ENCODE peak calls at places on chromosomes 2 and 18, in five cellular contexts. One of them, this sample, is unnamed.

GRCh38 chr2:37005118-37005868 is 39.0 kb upstream of the STRN start:
- DNase-seq in GM12891: peak
- DNase-seq in GM12878: peak
- DNase-seq in H1: no peak
- DNase-seq in K562: peak
- DNase-seq in this sample: peak

GRCh38 chr2:14459927-14460326 is 172.6 kb upstream of the LRATD1 start:
- DNase-seq in GM12878: no peak
- DNase-seq in K562: no peak
- DNase-seq in GM12891: no peak
- DNase-seq in H1: no peak
- DNase-seq in this sample: no peak

GRCh38 chr18:55458456-55459238 is 129.3 kb downstream of the TCF4 start:
- DNase-seq in K562: peak
- DNase-seq in GM12878: no peak
- DNase-seq in GM12891: no peak
- DNase-seq in H1: no peak
- DNase-seq in this sample: no peak

GRCh38 chr18:39302481-39302880 is 1736.9 kb upstream of the CELF4 start:
- DNase-seq in H1: no peak
- DNase-seq in GM12878: no peak
- DNase-seq in K562: no peak
- DNase-seq in GM12891: no peak
- DNase-seq in this sample: no peak

GRCh38 chr2:41020318-41020717 is 568.4 kb upstream of the SLC8A1 start:
- DNase-seq in GM12878: no peak
- DNase-seq in GM12891: no peak
- DNase-seq in H1: no peak
- DNase-seq in K562: no peak
- DNase-seq in this sample: no peak

GRCh38 chr2:136286423-136286822 is 168.5 kb upstream of the CXCR4 start:
- DNase-seq in H1: no peak
- DNase-seq in GM12891: no peak
- DNase-seq in GM12878: no peak
- DNase-seq in K562: no peak
- DNase-seq in this sample: no peak

GRCh38 chr2:217371681-217372297 is 511.9 kb upstream of the TNP1 start:
- DNase-seq in H1: no peak
- DNase-seq in K562: no peak
- DNase-seq in GM12891: no peak
- DNase-seq in GM12878: no peak
- DNase-seq in this sample: no peak

GRCh38 chr2:128379021-128380005 is 60.6 kb upstream of the HS6ST1 start:
- DNase-seq in GM12878: no peak
- DNase-seq in K562: no peak
- DNase-seq in H1: no peak
- DNase-seq in GM12891: no peak
- DNase-seq in this sample: no peak

GRCh38 chr18:77131652-77132368 is 773 bp downstream of the MBP start:
- DNase-seq in GM12891: peak
- DNase-seq in K562: no peak
- DNase-seq in GM12878: no peak
- DNase-seq in H1: no peak
- DNase-seq in this sample: no peak

GRCh38 chr2:190657474-190658252 is 8.8 kb downstream of the NAB1 start:
- DNase-seq in H1: no peak
- DNase-seq in GM12891: no peak
- DNase-seq in GM12878: no peak
- DNase-seq in K562: no peak
- DNase-seq in this sample: no peak

GRCh38 chr2:218017211-218018053 is 14.6 kb upstream of the TNS1 start:
- DNase-seq in K562: no peak
- DNase-seq in H1: no peak
- DNase-seq in GM12891: no peak
- DNase-seq in GM12878: no peak
- DNase-seq in this sample: no peak

GRCh38 chr18:73879328-73879727 is 268.3 kb downstream of the FBXO15 start:
- DNase-seq in GM12878: no peak
- DNase-seq in GM12891: no peak
- DNase-seq in K562: no peak
- DNase-seq in H1: no peak
- DNase-seq in this sample: no peak

GRCh38 chr18:52395146-52395852 is 55.3 kb downstream of the DCC start:
- DNase-seq in K562: no peak
- DNase-seq in GM12891: no peak
- DNase-seq in H1: no peak
- DNase-seq in GM12878: peak
- DNase-seq in this sample: no peak

GRCh38 chr2:113005030-113005509 is at the start of gene IL36A:
- DNase-seq in GM12891: no peak
- DNase-seq in H1: no peak
- DNase-seq in GM12878: no peak
- DNase-seq in K562: no peak
- DNase-seq in this sample: no peak

GRCh38 chr18:39494211-39494896 is 1928.8 kb upstream of the CELF4 start:
- DNase-seq in H1: no peak
- DNase-seq in GM12878: no peak
- DNase-seq in GM12891: no peak
- DNase-seq in K562: no peak
- DNase-seq in this sample: no peak

GRCh38 chr2:143684731-143685364 is 555.6 kb downstream of the ARHGAP15 start:
- DNase-seq in K562: no peak
- DNase-seq in GM12878: no peak
- DNase-seq in GM12891: no peak
- DNase-seq in H1: no peak
- DNase-seq in this sample: no peak

GRCh38 chr2:45578056-45578843 is 32.8 kb downstream of the SRBD1 start:
- DNase-seq in GM12891: no peak
- DNase-seq in K562: peak
- DNase-seq in H1: no peak
- DNase-seq in GM12878: no peak
- DNase-seq in this sample: no peak

GRCh38 chr18:48324651-48325050 is 84.5 kb downstream of the ZBTB7C start:
- DNase-seq in GM12891: no peak
- DNase-seq in K562: no peak
- DNase-seq in H1: no peak
- DNase-seq in GM12878: no peak
- DNase-seq in this sample: no peak

GRCh38 chr2:28894470-28895188 is at the start of gene WDR43:
- DNase-seq in GM12891: peak
- DNase-seq in K562: peak
- DNase-seq in GM12878: peak
- DNase-seq in H1: peak
- DNase-seq in this sample: peak
- TF ChIP-seq POLR2A in GM12891: peak
- TF ChIP-seq POLR2A in K562: peak
- TF ChIP-seq POLR2A in GM12878: peak
- TF ChIP-seq POLR2A in H1: peak
- TF ChIP-seq POLR2A in this sample: peak

DNA sequence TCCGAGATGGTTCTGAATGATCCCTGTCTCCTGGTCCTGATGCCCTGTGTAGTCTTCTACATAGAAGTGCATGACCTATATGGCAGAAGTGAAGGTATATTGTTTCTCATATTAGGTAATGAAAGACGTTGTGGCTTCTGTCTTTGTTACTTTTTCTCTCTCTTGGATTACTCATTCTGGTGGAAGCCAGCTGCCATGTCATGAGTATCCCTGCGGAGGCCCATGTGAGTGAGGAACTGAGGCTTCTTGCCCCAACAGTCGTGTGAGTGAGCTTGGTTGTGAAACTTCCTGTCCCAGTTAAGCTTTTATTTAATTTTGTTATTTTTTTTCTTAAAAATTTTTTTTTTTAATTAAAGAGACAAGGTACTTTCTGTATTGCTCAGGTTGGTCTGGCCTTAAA is 134.7 kb downstream of the UBR3 start:
- DNase-seq in H1: no peak
- DNase-seq in K562: no peak
- DNase-seq in GM12878: no peak
- DNase-seq in GM12891: no peak
- DNase-seq in this sample: no peak
- TF ChIP-seq TAF1 in H1: no peak
- TF ChIP-seq TAF1 in K562: no peak
- TF ChIP-seq TAF1 in GM12878: no peak
- TF ChIP-seq TAF1 in GM12891: no peak
- TF ChIP-seq TAF1 in this sample: no peak

DNA sequence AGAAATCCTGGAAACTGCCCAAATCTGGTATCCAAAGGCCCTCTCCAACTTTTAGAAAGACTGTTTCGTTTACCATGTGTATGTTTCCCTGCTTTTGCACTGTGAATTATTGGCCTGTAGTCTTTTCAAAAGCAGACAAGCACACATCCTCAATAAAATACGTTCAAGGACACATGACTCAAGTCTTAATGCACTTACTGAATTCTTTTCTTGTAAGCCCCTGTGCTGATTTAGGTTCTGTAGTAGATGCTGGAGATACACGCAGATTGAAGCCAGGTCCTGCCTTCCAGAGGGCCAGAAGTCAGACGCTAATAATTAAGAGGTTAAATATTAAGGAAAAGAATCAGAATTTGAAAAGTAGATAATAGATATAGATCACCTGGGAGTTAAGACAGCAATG is 386.3 kb upstream of the SLC14A2 start:
- DNase-seq in K562: no peak
- DNase-seq in H1: no peak
- DNase-seq in GM12891: no peak
- DNase-seq in GM12878: no peak
- DNase-seq in this sample: no peak
- TF ChIP-seq POLR2A in K562: no peak
- TF ChIP-seq POLR2A in H1: no peak
- TF ChIP-seq POLR2A in GM12891: no peak
- TF ChIP-seq POLR2A in GM12878: no peak
- TF ChIP-seq POLR2A in this sample: no peak

GRCh38 chr2:175431054-175431780 is 249.7 kb upstream of the ATP5MC3 start:
- DNase-seq in K562: no peak
- DNase-seq in H1: no peak
- DNase-seq in GM12891: no peak
- DNase-seq in GM12878: no peak
- DNase-seq in this sample: no peak
- TF ChIP-seq TAF1 in K562: no peak
- TF ChIP-seq TAF1 in H1: no peak
- TF ChIP-seq TAF1 in GM12891: no peak
- TF ChIP-seq TAF1 in GM12878: no peak
- TF ChIP-seq TAF1 in this sample: no peak

GRCh38 chr2:73828818-73829570 is at the start of gene STAMBP:
- DNase-seq in GM12878: peak
- DNase-seq in GM12891: peak
- DNase-seq in H1: peak
- DNase-seq in K562: peak
- DNase-seq in this sample: peak
- TF ChIP-seq POLR2A in GM12878: peak
- TF ChIP-seq POLR2A in GM12891: peak
- TF ChIP-seq POLR2A in H1: peak
- TF ChIP-seq POLR2A in K562: peak
- TF ChIP-seq POLR2A in this sample: peak

DNA sequence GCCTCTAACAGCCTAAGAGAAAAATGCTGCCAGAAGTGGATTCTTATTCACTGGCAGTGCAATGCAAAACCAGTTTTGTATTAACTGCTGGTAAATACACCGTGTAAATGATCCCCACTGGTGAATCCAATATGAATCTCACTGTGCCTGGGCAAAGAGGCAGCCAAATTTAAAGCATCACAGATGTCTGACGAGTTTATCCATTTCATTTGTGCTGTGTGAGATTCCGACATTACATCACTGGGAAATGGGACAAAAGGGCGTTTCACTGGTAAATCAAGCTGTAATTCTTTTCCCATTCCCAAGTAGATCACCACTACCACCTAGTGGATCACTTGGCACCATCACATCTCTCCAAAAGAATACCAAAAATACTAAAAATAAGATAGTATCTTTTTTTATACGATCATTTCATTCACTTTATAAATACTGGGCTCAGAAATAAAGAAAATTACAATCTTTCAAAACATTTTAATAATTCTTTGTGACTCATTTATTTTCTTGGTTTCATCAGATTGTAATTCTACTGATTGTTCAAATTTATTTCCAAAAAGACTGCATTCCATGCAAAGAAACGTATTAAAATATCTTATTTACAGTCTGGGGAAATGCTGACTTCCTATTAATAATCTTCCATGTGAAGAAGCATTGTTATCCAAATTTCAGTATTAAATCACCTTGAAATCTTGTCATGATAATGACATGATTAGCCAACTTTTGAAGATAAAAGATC is 125.6 kb downstream of the GRB14 start:
- DNase-seq in H1: no peak
- DNase-seq in GM12878: no peak
- DNase-seq in GM12891: no peak
- DNase-seq in K562: peak
- DNase-seq in this sample: no peak
- TF ChIP-seq TAF1 in H1: no peak
- TF ChIP-seq TAF1 in GM12878: no peak
- TF ChIP-seq TAF1 in GM12891: no peak
- TF ChIP-seq TAF1 in K562: no peak
- TF ChIP-seq TAF1 in this sample: no peak

GRCh38 chr2:85538507-85539360 is at the start of gene MAT2A:
- DNase-seq in GM12878: peak
- DNase-seq in K562: peak
- DNase-seq in H1: peak
- DNase-seq in GM12891: peak
- DNase-seq in this sample: peak
- TF ChIP-seq POLR2A in GM12878: peak
- TF ChIP-seq POLR2A in K562: peak
- TF ChIP-seq POLR2A in H1: peak
- TF ChIP-seq POLR2A in GM12891: peak
- TF ChIP-seq POLR2A in this sample: peak

GRCh38 chr2:86231680-86232372 is 32.6 kb downstream of the MRPL35 start:
- DNase-seq in H1: no peak
- DNase-seq in K562: no peak
- DNase-seq in GM12891: no peak
- DNase-seq in GM12878: no peak
- DNase-seq in this sample: no peak

GRCh38 chr2:86226780-86227520 is 27.7 kb downstream of the MRPL35 start:
- DNase-seq in GM12878: no peak
- DNase-seq in H1: no peak
- DNase-seq in K562: no peak
- DNase-seq in GM12891: no peak
- DNase-seq in this sample: no peak

GRCh38 chr2:86227685-86228084 is 28.4 kb downstream of the MRPL35 start:
- DNase-seq in GM12891: no peak
- DNase-seq in K562: no peak
- DNase-seq in H1: no peak
- DNase-seq in GM12878: no peak
- DNase-seq in this sample: no peak

GRCh38 chr2:86230961-86231360 is 31.7 kb downstream of the MRPL35 start:
- DNase-seq in K562: no peak
- DNase-seq in GM12878: no peak
- DNase-seq in GM12891: no peak
- DNase-seq in H1: no peak
- DNase-seq in this sample: no peak

GRCh38 chr2:86229221-86229620 is 30.0 kb downstream of the MRPL35 start:
- DNase-seq in K562: no peak
- DNase-seq in H1: no peak
- DNase-seq in GM12878: no peak
- DNase-seq in GM12891: no peak
- DNase-seq in this sample: no peak
- TF ChIP-seq TAF1 in K562: no peak
- TF ChIP-seq TAF1 in H1: no peak
- TF ChIP-seq TAF1 in GM12878: no peak
- TF ChIP-seq TAF1 in GM12891: no peak
- TF ChIP-seq TAF1 in this sample: no peak

This sample was measured in GM12892.